ENCODE peak calls at places on chromosomes 16 and 17, in seven cellular contexts. B is uterus; M is CD8-positive, alpha-beta T cell; I is SK-N-SH; F is lung; C is A549; D is endothelial cell of umbilical vein. W is an unnamed sample.

GRCh38 chr17:59844884-59845594 is 47.7 kb downstream of the TUBD1 start:
- DNase-seq in B (no peak), M (no peak), I (no peak), F (no peak), C (no peak), D (peak), W (no peak)

GRCh38 chr17:47660064-47660492 is 10.4 kb downstream of the KPNB1 start:
- DNase-seq in B (no peak), M (no peak), I (no peak), F (no peak), C (no peak), D (no peak), W (no peak)

GRCh38 chr17:7674934-7675333 is 12.4 kb downstream of the TP53 start:
- DNase-seq in B (no peak), M (no peak), I (no peak), F (no peak), C (no peak), D (no peak), W (no peak)

GRCh38 chr17:75430159-75430748 is 24.8 kb upstream of the GRB2 start:
- DNase-seq in B (no peak), M (no peak), I (no peak), F (no peak), C (peak), D (no peak), W (no peak)

GRCh38 chr17:47717261-47717697 is 15.8 kb upstream of the TBX21 start:
- DNase-seq in B (no peak), M (no peak), I (peak), F (no peak), C (no peak), D (no peak), W (no peak)

GRCh38 chr17:16989230-16989952 is 17.5 kb upstream of the TNFRSF13B start:
- DNase-seq in B (no peak), M (no peak), I (no peak), F (no peak), C (no peak), D (no peak), W (no peak)

GRCh38 chr17:27551701-27552466 is 79.1 kb upstream of the LGALS9 start:
- DNase-seq in B (no peak), M (no peak), I (no peak), F (no peak), C (peak), D (no peak), W (no peak)

GRCh38 chr17:78034429-78035091 is 76.1 kb downstream of the TNRC6C start:
- DNase-seq in B (no peak), M (no peak), I (no peak), F (no peak), C (no peak), D (peak), W (no peak)

GRCh38 chr17:71085238-71086033 is 916.1 kb downstream of the KCNJ2 start:
- DNase-seq in B (no peak), M (no peak), I (peak), F (peak), C (peak), D (no peak), W (no peak)

GRCh38 chr17:76995352-76996105 is 127.3 kb downstream of the MGAT5B start:
- DNase-seq in B (no peak), M (no peak), I (no peak), F (no peak), C (no peak), D (no peak), W (no peak)

GRCh38 chr16:15401972-15402371 is 6.4 kb downstream of the MPV17L start:
- DNase-seq in B (no peak), M (no peak), I (no peak), F (no peak), C (no peak), D (no peak), W (no peak)

GRCh38 chr16:15976225-15976812 is 26.9 kb downstream of the ABCC1 start:
- DNase-seq in B (no peak), M (no peak), I (no peak), F (no peak), C (no peak), D (no peak), W (no peak)

GRCh38 chr17:4605826-4606225 is 21.5 kb downstream of the SMTNL2 start:
- DNase-seq in B (peak), M (no peak), I (no peak), F (no peak), C (no peak), D (no peak), W (no peak)

GRCh38 chr16:52731219-52731875 is 184.4 kb upstream of the TOX3 start:
- DNase-seq in B (no peak), M (no peak), I (no peak), F (no peak), C (no peak), D (no peak), W (no peak)

GRCh38 chr17:17109896-17110295 is 67.6 kb downstream of the MPRIP start:
- DNase-seq in B (no peak), M (peak), I (no peak), F (peak), C (no peak), D (no peak), W (peak)

GRCh38 chr16:84270071-84270470 is 24.6 kb upstream of the WFDC1 start:
- DNase-seq in B (no peak), M (no peak), I (no peak), F (no peak), C (no peak), D (no peak), W (no peak)

GRCh38 chr16:30948956-30949654 is at the start of gene ORAI3:
- DNase-seq in B (peak), M (no peak), I (peak), F (peak), C (peak), D (peak), W (peak)

GRCh38 chr17:69046130-69046807 is 14.5 kb downstream of the ABCA9 start:
- DNase-seq in B (no peak), M (no peak), I (no peak), F (no peak), C (no peak), D (peak), W (no peak)

GRCh38 chr16:78430281-78430680 is 330.8 kb downstream of the WWOX start:
- DNase-seq in B (no peak), M (no peak), I (no peak), F (no peak), C (no peak), D (no peak), W (no peak)

GRCh38 chr17:63698886-63699637 is 863 bp downstream of the LIMD2 start:
- DNase-seq in B (no peak), M (peak), I (no peak), F (no peak), C (no peak), D (peak), W (peak)

GRCh38 chr16:50767197-50767596 is 25.3 kb downstream of the CYLD start:
- DNase-seq in B (no peak), M (no peak), I (no peak), F (no peak), C (no peak), D (no peak), W (no peak)

GRCh38 chr16:3837851-3838564 is 42.5 kb downstream of the CREBBP start:
- DNase-seq in B (no peak), M (no peak), I (no peak), F (no peak), C (no peak), D (no peak), W (no peak)

GRCh38 chr16:47008612-47009011 is 35.1 kb upstream of the DNAJA2 start:
- DNase-seq in B (no peak), M (no peak), I (no peak), F (no peak), C (no peak), D (no peak), W (no peak)

GRCh38 chr17:6496116-6496481 is 51.8 kb downstream of the PIMREG start:
- DNase-seq in B (no peak), M (no peak), I (no peak), F (no peak), C (no peak), D (no peak), W (peak)

GRCh38 chr16:28873543-28874201 is 4.6 kb upstream of the ATP2A1 start:
- DNase-seq in B (no peak), M (peak), I (peak), F (no peak), C (peak), D (no peak), W (no peak)

GRCh38 chr17:81550285-81550684 is 1.9 kb downstream of the FAAP100 start:
- DNase-seq in B (no peak), M (no peak), I (no peak), F (no peak), C (no peak), D (no peak), W (no peak)

GRCh38 chr17:81547614-81547982 is 4.6 kb downstream of the FAAP100 start:
- DNase-seq in B (no peak), M (no peak), I (no peak), F (no peak), C (no peak), D (no peak), W (no peak)

GRCh38 chr17:81549826-81550225 is 2.3 kb downstream of the FAAP100 start:
- DNase-seq in B (no peak), M (no peak), I (no peak), F (no peak), C (no peak), D (no peak), W (no peak)

GRCh38 chr17:81550830-81551457 is 1.2 kb downstream of the FAAP100 start:
- DNase-seq in B (no peak), M (no peak), I (no peak), F (no peak), C (no peak), D (no peak), W (peak)

DNA sequence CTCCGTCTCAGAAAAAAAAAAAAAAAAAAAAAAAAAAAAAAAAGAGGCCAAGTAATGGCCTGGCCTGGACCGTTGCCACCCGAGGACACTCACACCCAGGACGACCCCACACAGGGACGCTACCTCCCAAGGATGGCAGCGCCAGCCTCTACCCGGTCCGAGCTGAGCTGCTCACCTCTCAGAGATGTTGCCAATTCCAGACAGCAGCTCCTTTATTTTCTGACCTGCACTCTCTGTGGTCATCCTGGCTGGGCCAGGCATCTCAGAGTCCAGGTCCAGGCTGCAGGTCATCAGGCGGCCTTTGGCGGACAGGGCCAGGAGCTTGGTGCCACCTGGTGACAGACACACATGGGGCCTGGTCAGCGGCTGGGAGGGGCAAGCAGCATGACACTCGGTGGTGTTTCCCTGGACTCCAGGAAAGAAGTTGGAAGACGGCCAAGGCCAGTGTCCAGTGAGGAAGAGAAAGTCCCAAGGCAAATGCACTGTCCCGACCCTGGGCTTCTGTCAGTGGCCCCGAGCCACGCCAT is 3.1 kb downstream of the FAAP100 start:
- DNase-seq in B (no peak), M (no peak), I (no peak), F (no peak), C (no peak), D (no peak), W (no peak)
- H3K27ac ChIP-seq in B (no peak), M (no peak), I (no peak), F (no peak), C (no peak), D (no peak), W (no peak)

GRCh38 chr17:29041091-29041490 is 1.9 kb upstream of the PIPOX start:
- DNase-seq in B (no peak), M (no peak), I (no peak), F (no peak), C (no peak), D (no peak), W (no peak)

GRCh38 chr17:29036584-29036983 is 6.4 kb upstream of the PIPOX start:
- DNase-seq in B (no peak), M (no peak), I (no peak), F (no peak), C (no peak), D (no peak), W (no peak)

GRCh38 chr17:29039764-29040598 is 3.0 kb upstream of the PIPOX start:
- DNase-seq in B (no peak), M (no peak), I (no peak), F (no peak), C (no peak), D (no peak), W (no peak)

GRCh38 chr17:29037739-29038465 is 5.0 kb upstream of the PIPOX start:
- DNase-seq in B (no peak), M (no peak), I (peak), F (no peak), C (no peak), D (no peak), W (no peak)

GRCh38 chr17:29038511-29039300 is 4.2 kb upstream of the PIPOX start:
- DNase-seq in B (no peak), M (no peak), I (peak), F (no peak), C (no peak), D (no peak), W (no peak)
- H3K27ac ChIP-seq in B (no peak), M (no peak), I (no peak), F (no peak), C (no peak), D (no peak), W (no peak)

GRCh38 chr16:17053536-17054160 is 417.1 kb downstream of the XYLT1 start:
- DNase-seq in B (no peak), M (no peak), I (no peak), F (no peak), C (no peak), D (no peak), W (no peak)
- H3K27ac ChIP-seq in B (no peak), M (no peak), I (no peak), F (no peak), C (no peak), D (no peak), W (no peak)

DNA sequence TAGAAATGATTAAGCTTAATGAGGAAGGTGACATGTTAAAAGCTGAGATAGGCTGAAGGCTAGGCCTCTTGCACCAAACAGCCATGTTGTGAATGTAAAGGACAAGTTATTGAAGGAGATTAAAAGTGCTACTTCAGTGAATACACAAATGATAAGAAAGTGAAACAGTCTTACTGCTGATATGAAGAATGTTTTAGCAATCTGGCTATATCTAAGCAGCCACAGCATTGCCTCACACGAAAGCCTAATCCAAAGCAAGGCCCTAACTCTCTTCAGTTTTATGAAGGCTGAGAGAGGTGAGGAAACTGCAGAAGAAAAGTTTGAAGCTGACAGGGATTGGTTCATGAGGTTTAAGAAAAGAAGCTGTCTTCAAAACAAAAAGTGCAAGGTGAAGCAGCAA is 71.0 kb downstream of the CDRT15 start:
- DNase-seq in B (no peak), M (no peak), I (no peak), F (no peak), C (no peak), D (no peak), W (no peak)
- H3K27ac ChIP-seq in B (no peak), M (no peak), I (no peak), F (no peak), C (no peak), D (no peak), W (no peak)

GRCh38 chr16:525520-526180 is 1.9 kb upstream of the CAPN15 start:
- DNase-seq in B (no peak), M (no peak), I (no peak), F (no peak), C (peak), D (peak), W (no peak)
- H3K27ac ChIP-seq in B (peak), M (peak), I (peak), F (peak), C (peak), D (peak), W (peak)

W was measured in tibial artery.